ENCODE peak calls at places on chromosomes 5 and 9, in seven cellular contexts. M is uterus, O is AG04450, G is HCT116, Q is MM.1S, N is upper lobe of right lung, C is kidney epithelial cell. X is an unnamed sample.

GRCh38 chr5:74179183-74179582 is 461.3 kb downstream of the ENC1 start:
- DNase-seq in M (no peak), O (peak; percentile 92), G (no peak), Q (no peak), N (no peak), C (peak; percentile 52), X (no peak)

GRCh38 chr9:105911104-105911911 is 217.0 kb downstream of the TMEM38B start:
- DNase-seq in M (no peak), O (no peak), G (no peak), Q (no peak), N (no peak), C (no peak), X (peak; percentile 61)

GRCh38 chr9:88535226-88535931 is 401 bp downstream of the NXNL2 start:
- DNase-seq in M (peak; percentile 50), O (no peak), G (no peak), Q (no peak), N (peak; percentile 77), C (no peak), X (peak; percentile 67)

GRCh38 chr5:174825587-174825986 is 101.2 kb downstream of the MSX2 start:
- DNase-seq in M (no peak), O (no peak), G (peak; percentile 7), Q (no peak), N (no peak), C (no peak), X (no peak)

GRCh38 chr5:58629190-58630159 is 46.6 kb downstream of the RAB3C start:
- DNase-seq in M (no peak), O (no peak), G (no peak), Q (no peak), N (no peak), C (no peak), X (peak; percentile 41)

GRCh38 chr5:61082516-61083280 is 79.6 kb downstream of the SMIM15 start:
- DNase-seq in M (no peak), O (no peak), G (no peak), Q (no peak), N (no peak), C (no peak), X (no peak)

GRCh38 chr9:70987986-70988385 is 133.4 kb downstream of the TRPM3 start:
- DNase-seq in M (no peak), O (peak; percentile 30), G (no peak), Q (no peak), N (no peak), C (no peak), X (no peak)

GRCh38 chr5:170154297-170154696 is 48.6 kb downstream of the FOXI1 start:
- DNase-seq in M (no peak), O (no peak), G (no peak), Q (no peak), N (no peak), C (no peak), X (no peak)

GRCh38 chr9:32251539-32251938 is 132.9 kb upstream of the ACO1 start:
- DNase-seq in M (peak; percentile 17), O (no peak), G (peak; percentile 24), Q (peak; percentile 81), N (no peak), C (no peak), X (peak; percentile 54)

GRCh38 chr9:111631071-111631971 is at the start of gene DNAJC25:
- DNase-seq in M (peak; percentile 95), O (peak; percentile 97), G (peak; percentile 97), Q (peak; percentile 99), N (peak; percentile 98), C (peak; percentile 98), X (peak; percentile 98)
- TF ChIP-seq CTCF in M (no peak), O (no peak), G (no peak), Q (no peak), N (no peak), C (no peak), X (no peak)

DNA sequence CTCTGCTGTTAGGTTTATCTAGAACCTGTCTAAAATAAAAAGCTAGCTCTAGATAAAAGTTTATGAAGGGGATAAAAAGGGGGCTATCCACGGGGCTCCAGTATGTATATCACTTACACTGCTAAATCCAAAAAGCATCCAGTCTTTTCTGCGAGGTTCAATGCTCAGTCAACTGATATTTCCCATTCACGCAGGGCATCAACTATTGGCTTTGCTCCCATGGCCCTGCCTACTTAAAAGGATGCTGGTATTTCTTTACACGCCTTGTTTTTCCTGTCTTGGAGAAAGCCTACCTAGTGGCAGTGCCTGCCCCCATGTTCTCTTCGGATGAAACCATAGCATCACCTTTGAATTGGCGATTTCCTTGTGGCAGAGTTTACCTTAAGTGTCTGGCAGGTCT is 8.1 kb downstream of the SPRY4 start:
- DNase-seq in M (no peak), O (no peak), G (no peak), Q (no peak), N (no peak), C (no peak), X (no peak)
- H3K27me3 ChIP-seq in M (no peaks in the 10 kb centered on the region), O (no peaks in the 10 kb centered on the region), G (no peaks in the 10 kb centered on the region), Q (no peaks in the 10 kb centered on the region), N (no peaks in the 10 kb centered on the region), C (no peaks in the 10 kb centered on the region), X (no peaks in the 10 kb centered on the region)

DNA sequence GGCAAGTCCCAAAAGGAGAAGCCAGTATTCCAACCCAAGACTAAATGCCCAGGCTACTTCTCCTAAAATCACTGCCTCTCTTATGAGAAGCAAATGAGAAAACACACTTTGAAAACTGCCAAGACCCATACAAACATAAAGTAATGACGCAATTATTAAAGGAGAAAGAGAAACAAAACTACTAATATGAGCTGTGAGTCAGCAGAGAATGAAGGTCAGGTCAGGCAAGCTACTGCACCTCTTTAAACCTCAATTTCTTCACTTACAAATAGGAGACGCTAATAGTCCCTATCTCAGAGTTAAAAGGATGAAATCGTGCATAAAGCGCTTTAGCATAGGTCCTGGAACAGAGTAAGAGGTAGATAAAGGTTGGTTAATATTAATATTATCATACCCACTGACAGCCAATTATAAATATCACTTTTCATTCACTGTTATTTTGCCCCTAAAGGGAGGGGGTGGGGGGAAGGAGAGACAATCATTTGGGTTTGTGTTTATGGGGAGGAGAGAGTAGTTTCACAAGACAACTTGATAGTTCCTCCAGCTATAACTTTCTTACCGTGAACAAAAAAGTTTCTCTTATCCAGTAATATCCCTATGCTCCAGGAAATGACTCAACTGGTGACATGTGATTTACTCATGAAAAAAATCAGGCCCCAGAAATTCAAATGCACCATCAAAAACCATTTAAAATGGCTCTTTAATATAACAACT is 3.6 kb downstream of the PSMB7 start:
- DNase-seq in M (no peak), O (no peak), G (no peak), Q (no peak), N (no peak), C (peak; percentile 16), X (no peak)
- H3K4me3 ChIP-seq in M (no peak overlapping the region), O (peak overlapping the region; percentile 21), G (no peak overlapping the region), Q (no peak overlapping the region), N (no peak overlapping the region), C (no peak overlapping the region), X (no peak overlapping the region)

DNA sequence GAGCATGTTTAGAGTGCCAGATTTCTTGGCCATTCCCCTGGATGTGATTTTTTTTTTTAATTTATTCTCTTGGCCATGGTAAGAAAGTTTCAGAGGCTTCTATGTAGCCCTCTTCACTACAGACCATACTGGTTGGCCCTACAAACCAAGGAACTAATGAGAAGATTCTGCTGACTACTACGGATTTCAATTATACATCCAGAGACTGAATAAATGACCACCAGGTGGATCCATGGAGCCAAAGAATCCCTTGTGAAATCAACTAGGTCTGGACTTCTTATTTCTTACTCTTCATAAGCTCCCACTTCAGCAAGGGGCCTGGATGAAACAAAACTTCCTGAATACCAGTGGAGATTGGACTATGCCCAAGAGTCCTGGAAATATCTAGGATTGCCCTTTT is 27.6 kb downstream of the ZNF622 start:
- DNase-seq in M (no peak), O (no peak), G (no peak), Q (no peak), N (no peak), C (no peak), X (no peak)
- TF ChIP-seq CTCF in M (no peak), O (peak; percentile 35), G (peak; percentile 31), Q (peak; percentile 9), N (no peak), C (no peak), X (no peak)

GRCh38 chr5:135543151-135543818 is 7.5 kb upstream of the NEUROG1 start:
- DNase-seq in M (no peak), O (no peak), G (no peak), Q (peak; percentile 20), N (no peak), C (no peak), X (no peak)

GRCh38 chr5:135545115-135545514 is 9.4 kb upstream of the NEUROG1 start:
- DNase-seq in M (no peak), O (no peak), G (no peak), Q (no peak), N (no peak), C (no peak), X (no peak)

GRCh38 chr5:135544666-135545045 is 8.9 kb upstream of the NEUROG1 start:
- DNase-seq in M (no peak), O (no peak), G (no peak), Q (no peak), N (no peak), C (no peak), X (no peak)

GRCh38 chr5:135539430-135540005 is 3.8 kb upstream of the NEUROG1 start:
- DNase-seq in M (no peak), O (no peak), G (no peak), Q (no peak), N (no peak), C (no peak), X (no peak)

DNA sequence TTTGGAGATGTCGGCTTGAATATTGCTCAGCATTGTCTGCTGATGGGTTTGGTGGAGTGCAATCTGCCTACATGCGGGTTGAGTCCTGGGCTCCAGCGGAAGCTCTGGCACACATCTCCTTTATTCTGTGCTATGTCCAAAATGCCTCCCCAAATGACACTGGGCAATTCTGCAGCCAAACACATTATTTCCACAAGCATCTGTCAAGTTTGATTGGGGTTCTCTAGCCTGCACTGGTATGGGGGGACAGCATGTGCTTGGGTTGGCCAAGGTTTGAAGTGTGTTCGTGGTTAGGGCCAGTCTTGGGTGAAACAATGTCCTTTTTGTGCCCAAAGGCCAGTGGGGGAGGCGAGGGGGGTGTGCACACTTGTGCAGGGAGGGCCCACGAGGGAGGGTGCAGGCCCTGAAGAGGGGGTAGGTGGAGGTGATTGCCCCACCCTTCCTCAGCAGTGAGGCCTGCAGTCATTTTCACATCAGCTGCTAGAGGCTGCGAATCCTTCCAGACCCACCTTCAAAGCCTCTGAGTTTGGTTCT is 6.3 kb upstream of the NEUROG1 start:
- DNase-seq in M (no peak), O (no peak), G (no peak), Q (no peak), N (no peak), C (no peak), X (no peak)
- H3K27me3 ChIP-seq in M (peaks cover 30% of the 10 kb centered on the region), O (peaks cover 94% of the 10 kb centered on the region), G (peaks cover 4% of the 10 kb centered on the region), Q (no peaks in the 10 kb centered on the region), N (peaks cover 84% of the 10 kb centered on the region), C (peaks cover 83% of the 10 kb centered on the region), X (peaks cover 1% of the 10 kb centered on the region)